ENCODE peak calls at places on chromosome 20, in four cellular contexts. W, N, L and X are unnamed samples.

GRCh38 chr20:1811621-1812498 is 83.3 kb upstream of the SIRPA start:
- DNase-seq in W (no peak), N (peak), L (no peak), X (peak)

GRCh38 chr20:45897692-45898091 is 6.6 kb downstream of the CTSA start:
- DNase-seq in W (no peak), N (no peak), L (no peak), X (no peak)

GRCh38 chr20:20956586-20956985 is 149.6 kb downstream of the LINC00237 start:
- DNase-seq in W (no peak), N (no peak), L (no peak), X (no peak)

GRCh38 chr20:63278661-63279060 is 6.0 kb downstream of the ARFGAP1 start:
- DNase-seq in W (no peak), N (no peak), L (no peak), X (no peak)

GRCh38 chr20:4329232-4329631 is 313.9 kb upstream of the RNF24 start:
- DNase-seq in W (no peak), N (peak), L (no peak), X (no peak)

GRCh38 chr20:56451056-56451765 is 17.2 kb upstream of the RTF2 start:
- DNase-seq in W (no peak), N (no peak), L (no peak), X (no peak)

GRCh38 chr20:47500554-47500953 is 1.1 kb upstream of the NCOA3 start:
- DNase-seq in W (no peak), N (no peak), L (no peak), X (peak)

GRCh38 chr20:29497261-29497671 is 1760.2 kb upstream of the DEFB115 start:
- DNase-seq in W (no peak), N (no peak), L (peak), X (no peak)

GRCh38 chr20:19880256-19881079 is 122.4 kb downstream of the RIN2 start:
- DNase-seq in W (peak), N (no peak), L (no peak), X (no peak)

GRCh38 chr20:35264755-35265154 is 13.2 kb downstream of the MMP24OS start:
- DNase-seq in W (no peak), N (peak), L (no peak), X (peak)
- TF ChIP-seq CTCF in W (peak), N (peak), L (no peak), X (peak)

GRCh38 chr20:50509923-50510705 is at the start of gene PTPN1:
- DNase-seq in W (peak), N (peak), L (peak), X (peak)
- TF ChIP-seq CTCF in W (peak), N (no peak), L (no peak), X (peak)

GRCh38 chr20:50282592-50283241 is 92.1 kb downstream of the CEBPB start:
- DNase-seq in W (no peak), N (no peak), L (no peak), X (no peak)

GRCh38 chr20:50279988-50280850 is 89.6 kb downstream of the CEBPB start:
- DNase-seq in W (no peak), N (no peak), L (no peak), X (no peak)

GRCh38 chr20:50283370-50283769 is 92.7 kb downstream of the CEBPB start:
- DNase-seq in W (no peak), N (no peak), L (no peak), X (no peak)

GRCh38 chr20:50280851-50281655 is 90.4 kb downstream of the CEBPB start:
- DNase-seq in W (no peak), N (no peak), L (no peak), X (no peak)

GRCh38 chr20:50281831-50282591 is 91.4 kb downstream of the CEBPB start:
- DNase-seq in W (no peak), N (peak), L (no peak), X (no peak)
- TF ChIP-seq CTCF in W (no peak), N (peak), L (no peak), X (peak)

DNA sequence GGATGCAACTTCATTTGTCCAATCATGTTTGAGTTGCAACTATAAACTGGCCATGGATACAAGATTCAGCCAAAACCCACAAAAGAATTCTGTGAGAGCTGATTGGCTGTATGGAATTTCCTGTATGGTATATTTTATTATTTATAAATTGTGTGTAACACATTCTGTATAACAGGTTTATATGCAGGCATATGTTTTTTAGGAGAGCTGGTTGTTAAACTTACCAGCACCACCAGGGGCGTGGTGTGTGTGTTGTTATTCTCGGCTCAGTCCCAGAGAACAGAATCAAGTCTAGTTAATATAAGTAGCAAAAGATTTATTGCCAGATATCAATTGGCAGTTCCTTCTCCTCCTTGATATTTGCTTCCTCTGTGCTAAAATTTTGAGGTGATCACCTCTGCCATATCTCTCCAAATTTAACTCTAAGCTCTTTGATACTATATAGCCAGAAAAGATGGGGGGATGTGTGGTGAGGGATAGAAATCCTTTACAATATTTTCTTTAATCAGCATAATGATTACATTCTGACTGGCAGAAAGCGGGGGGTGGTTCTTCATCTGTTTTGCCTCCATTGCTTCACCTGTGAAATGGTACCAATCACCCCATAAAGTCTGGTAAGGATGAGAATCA is 22.9 kb downstream of the CNBD2 start:
- DNase-seq in W (peak), N (peak), L (no peak), X (peak)
- TF ChIP-seq CTCF in W (peak), N (peak), L (no peak), X (peak)

GRCh38 chr20:59084041-59084841 is 41.7 kb upstream of the PRELID3B start:
- DNase-seq in W (no peak), N (no peak), L (no peak), X (no peak)

GRCh38 chr20:59082981-59083380 is 40.4 kb upstream of the PRELID3B start:
- DNase-seq in W (no peak), N (no peak), L (no peak), X (no peak)

GRCh38 chr20:59078231-59078630 is 35.6 kb upstream of the PRELID3B start:
- DNase-seq in W (no peak), N (no peak), L (no peak), X (no peak)

GRCh38 chr20:59081036-59081435 is 38.5 kb upstream of the PRELID3B start:
- DNase-seq in W (no peak), N (no peak), L (no peak), X (no peak)

DNA sequence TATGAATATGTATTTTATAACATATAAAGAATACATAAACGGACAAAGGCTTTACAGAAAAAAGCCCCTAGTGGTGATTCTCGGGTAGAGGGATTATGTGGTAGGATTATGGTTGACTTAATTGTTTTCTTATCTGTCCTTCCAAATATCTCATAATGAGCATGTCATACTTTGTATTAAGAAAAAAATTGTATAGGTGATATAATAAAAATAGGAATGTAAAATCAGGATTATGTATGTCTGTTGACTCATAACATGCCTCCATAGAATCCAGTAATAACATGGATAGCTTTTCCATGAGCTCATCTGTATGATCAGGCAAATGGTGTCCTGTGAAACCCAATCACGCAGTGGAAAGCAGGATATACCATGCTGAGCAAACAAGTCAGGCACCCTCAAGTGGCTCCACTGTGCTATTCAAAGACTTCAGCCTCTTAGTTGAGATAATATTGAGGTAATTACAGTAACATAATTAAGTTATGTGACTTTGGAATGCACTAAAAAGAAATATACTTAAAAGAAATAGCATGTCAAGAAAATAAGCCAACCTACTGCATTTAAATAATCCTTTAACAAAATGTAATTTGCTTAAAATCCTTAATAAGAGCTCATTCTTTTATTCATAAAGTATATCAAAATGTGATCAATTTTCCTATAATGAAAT is 39.6 kb upstream of the PRELID3B start:
- DNase-seq in W (no peak), N (peak), L (no peak), X (no peak)
- TF ChIP-seq CTCF in W (peak), N (peak), L (no peak), X (peak)

GRCh38 chr20:31494131-31494530 is 19.0 kb downstream of the REM1 start:
- DNase-seq in W (no peak), N (peak), L (no peak), X (peak)
- TF ChIP-seq CTCF in W (peak), N (peak), L (no peak), X (peak)

GRCh38 chr20:57465943-57466342 is 59.0 kb downstream of the CTCFL start:
- DNase-seq in W (no peak), N (no peak), L (no peak), X (no peak)
- TF ChIP-seq CTCF in W (peak), N (peak), L (peak), X (peak)